ENCODE peak calls at places on chromosomes 11 and 22, in five cellular contexts. Q, H, J, N and D are unnamed samples.
A peak's percentile ranks its signal among the peaks of the same experiment; 100 is the strongest.

GRCh38 chr22:37229805-37230672 is 14.0 kb downstream of the RAC2 start:
- DNase-seq in N (peak; percentile 19), Q (peak; percentile 88), H (no peak), J (no peak), D (no peak)

GRCh38 chr22:29082826-29083545 is 10.2 kb downstream of the KREMEN1 start:
- DNase-seq in H (no peak), Q (no peak), N (no peak), J (no peak), D (no peak)

GRCh38 chr11:9001736-9002135 is 2.1 kb downstream of the NRIP3 start:
- DNase-seq in J (no peak), Q (peak; percentile 71), H (no peak), N (peak; percentile 71), D (no peak)

GRCh38 chr11:114159802-114160588 is 100.5 kb downstream of the ZBTB16 start:
- DNase-seq in Q (peak; percentile 81), J (peak; percentile 98), H (peak; percentile 85), N (peak; percentile 97), D (peak; percentile 66)

GRCh38 chr11:68009391-68010000 is 631 bp upstream of the ALDH3B1 start:
- DNase-seq in H (peak; percentile 43), J (no peak), N (peak; percentile 67), Q (no peak), D (no peak)

GRCh38 chr22:25281675-25282345 is 62.4 kb downstream of the CRYBB2 start:
- DNase-seq in H (no peak), N (no peak), Q (no peak), J (no peak), D (no peak)

GRCh38 chr11:130737866-130738431 is 178.3 kb downstream of the SNX19 start:
- DNase-seq in N (peak; percentile 95), H (no peak), J (no peak), Q (no peak), D (no peak)

GRCh38 chr11:70506658-70506970 is 108.3 kb downstream of the CTTN start:
- DNase-seq in Q (no peak), J (no peak), N (no peak), H (no peak), D (no peak)

GRCh38 chr11:66225054-66225453 is 43.4 kb upstream of the RAB1B start:
- DNase-seq in J (no peak), H (no peak), Q (no peak), N (no peak), D (no peak)

GRCh38 chr11:27693398-27693797 is 6.9 kb downstream of the BDNF start:
- DNase-seq in H (no peak), J (no peak), N (peak; percentile 79), Q (no peak), D (no peak)

GRCh38 chr11:41403462-41403861 is 56.0 kb downstream of the LRRC4C start:
- DNase-seq in Q (no peak), H (no peak), J (no peak), N (no peak), D (no peak)

GRCh38 chr11:121595717-121596156 is 143.0 kb upstream of the SORL1-AS1 start:
- DNase-seq in J (no peak), N (peak; percentile 100), H (no peak), Q (no peak), D (peak; percentile 51)

GRCh38 chr22:27676545-27677188 is 124.9 kb downstream of the MN1 start:
- DNase-seq in H (no peak), J (no peak), N (peak; percentile 81), Q (no peak), D (no peak)

GRCh38 chr22:43750751-43751150 is 61.4 kb downstream of the EFCAB6 start:
- DNase-seq in N (no peak), H (no peak), Q (no peak), J (no peak), D (no peak)

GRCh38 chr11:131446657-131447056 is 76.2 kb downstream of the NTM start:
- DNase-seq in H (no peak), N (no peak), J (no peak), Q (no peak), D (no peak)

GRCh38 chr11:61598886-61599868 is 18.3 kb upstream of the SYT7 start:
- DNase-seq in J (no peak), Q (no peak), N (peak; percentile 86), H (no peak), D (no peak)

GRCh38 chr22:31141551-31141950 is 1.2 kb upstream of the PLA2G3 start:
- DNase-seq in N (no peak), J (no peak), H (no peak), Q (no peak), D (no peak)

GRCh38 chr11:45176996-45177395 is 30.6 kb downstream of the PRDM11 start:
- DNase-seq in J (peak; percentile 6), N (no peak), Q (no peak), H (no peak), D (no peak)

GRCh38 chr11:8717876-8718753 is 35.5 kb downstream of the RPL27A start:
- DNase-seq in Q (no peak), N (peak; percentile 89), H (no peak), J (no peak), D (peak; percentile 56)

GRCh38 chr11:2194877-2195755 is 23.5 kb upstream of the TH start:
- DNase-seq in Q (peak; percentile 23), J (no peak), H (no peak), N (peak; percentile 15), D (peak; percentile 62)

GRCh38 chr22:19970031-19970478 is 28.4 kb upstream of the TXNRD2 start:
- DNase-seq in H (no peak), Q (no peak), J (no peak), N (no peak), D (no peak)

GRCh38 chr22:37279469-37279868 is 2.8 kb upstream of the CYTH4 start:
- DNase-seq in H (no peak), J (no peak), N (no peak), Q (no peak), D (no peak)

GRCh38 chr11:33507356-33507755 is 193.3 kb downstream of the C11orf91 start:
- DNase-seq in H (no peak), J (no peak), N (no peak), Q (no peak), D (no peak)

GRCh38 chr11:44507896-44508440 is 57.5 kb upstream of the CD82 start:
- DNase-seq in Q (no peak), J (no peak), H (no peak), N (no peak), D (no peak)

GRCh38 chr22:26835929-26836528 is 178.6 kb downstream of the MIAT start:
- DNase-seq in J (peak; percentile 8), N (peak; percentile 53), H (no peak), Q (peak; percentile 23), D (peak; percentile 51)

GRCh38 chr11:12281571-12282478 is 95.5 kb upstream of the PARVA start:
- DNase-seq in J (peak; percentile 96), N (peak; percentile 89), H (peak; percentile 74), Q (peak; percentile 66), D (peak; percentile 77)

GRCh38 chr11:75347781-75348613 is 3.5 kb downstream of the ARRB1 start:
- DNase-seq in H (no peak), Q (no peak), J (peak; percentile 60), N (peak; percentile 97), D (no peak)

GRCh38 chr11:63961608-63962412 is 12.6 kb upstream of the COX8A start:
- DNase-seq in J (peak; percentile 81), H (no peak), N (peak; percentile 27), Q (no peak), D (peak; percentile 21)

GRCh38 chr11:66159585-66159984 is 89.5 kb downstream of the PACS1 start:
- DNase-seq in N (no peak), H (no peak), J (no peak), Q (no peak), D (no peak)

GRCh38 chr11:70080763-70081162 is 2.6 kb downstream of the ANO1 start:
- DNase-seq in J (no peak), H (no peak), N (no peak), Q (no peak), D (peak; percentile 52)

GRCh38 chr11:111540114-111540920 is at the start of gene LAYN:
- DNase-seq in Q (peak; percentile 35), N (peak; percentile 26), H (peak; percentile 62), J (no peak), D (no peak)